ENCODE peak calls at places on chromosomes 13 and 19, in ten cellular contexts. L is PC-9, S is esophagus muscularis mucosa, K is pancreas, H is fibroblast of the aortic adventitia, E is ascending aorta, G is left lung, W is endodermal cell, F is colonic mucosa, B is lower leg skin. O is an unnamed sample.

GRCh38 chr13:110312669-110313031 is 5.6 kb downstream of the COL4A2 start:
- DNase-seq in L (peak), S (no peak), K (no peak), H (peak), E (peak), G (no peak), W (peak), F (no peak), B (no peak), O (no peak)

GRCh38 chr13:97809576-97809975 is 143.9 kb upstream of the IPO5 start:
- DNase-seq in L (no peak), S (no peak), K (no peak), H (peak), E (no peak), G (no peak), W (no peak), F (no peak), B (no peak), O (peak)

GRCh38 chr13:94710081-94710809 is 2.1 kb downstream of the SOX21 start:
- DNase-seq in L (no peak), S (peak), K (no peak), H (no peak), E (no peak), G (no peak), W (no peak), F (no peak), B (no peak), O (no peak)

GRCh38 chr19:13692096-13692495 is 72.2 kb upstream of the MRI1 start:
- DNase-seq in L (no peak), S (no peak), K (no peak), H (peak), E (peak), G (no peak), W (no peak), F (no peak), B (no peak), O (peak)

GRCh38 chr13:26386026-26386425 is 132.1 kb downstream of the CDK8 start:
- DNase-seq in L (peak), S (no peak), K (no peak), H (no peak), E (no peak), G (no peak), W (no peak), F (no peak), B (no peak), O (no peak)

GRCh38 chr13:46119883-46120614 is 15.2 kb upstream of the CPB2 start:
- DNase-seq in L (peak), S (no peak), K (peak), H (peak), E (no peak), G (peak), W (peak), F (no peak), B (no peak), O (peak)

GRCh38 chr13:111203742-111204386 is 88.8 kb downstream of the ARHGEF7 start:
- DNase-seq in L (no peak), S (no peak), K (no peak), H (no peak), E (peak), G (no peak), W (no peak), F (no peak), B (no peak), O (no peak)

GRCh38 chr19:1766800-1767352 is 13.6 kb downstream of the ONECUT3 start:
- DNase-seq in L (no peak), S (no peak), K (no peak), H (no peak), E (no peak), G (no peak), W (no peak), F (no peak), B (no peak), O (no peak)

GRCh38 chr13:41649659-41650058 is 192.3 kb downstream of the RGCC start:
- DNase-seq in L (no peak), S (no peak), K (no peak), H (peak), E (no peak), G (no peak), W (peak), F (no peak), B (no peak), O (no peak)

GRCh38 chr13:42745655-42746054 is 35.7 kb upstream of the FAM216B start:
- DNase-seq in L (no peak), S (no peak), K (no peak), H (no peak), E (no peak), G (no peak), W (no peak), F (no peak), B (no peak), O (no peak)

GRCh38 chr19:42407085-42407815 is 17.2 kb upstream of the CNFN start:
- DNase-seq in L (no peak), S (no peak), K (no peak), H (no peak), E (no peak), G (no peak), W (no peak), F (no peak), B (no peak), O (no peak)

GRCh38 chr13:39783051-39783450 is 127.6 kb downstream of the COG6 start:
- DNase-seq in L (peak), S (no peak), K (no peak), H (peak), E (no peak), G (no peak), W (no peak), F (no peak), B (no peak), O (no peak)
- TF ChIP-seq CTCF in L (peak), S (peak), K (no peak), H (no peak), E (no peak), G (no peak), W (no peak), F (no peak), B (no peak), O (no peak)

GRCh38 chr19:7888145-7888825 is at the start of gene LRRC8E:
- DNase-seq in L (peak), S (no peak), K (peak), H (peak), E (no peak), G (peak), W (peak), F (peak), B (no peak), O (peak)

GRCh38 chr19:7883796-7884570 is 4.3 kb upstream of the LRRC8E start:
- DNase-seq in L (peak), S (no peak), K (no peak), H (peak), E (no peak), G (no peak), W (no peak), F (no peak), B (no peak), O (no peak)

GRCh38 chr19:7885818-7886217 is 2.5 kb upstream of the LRRC8E start:
- DNase-seq in L (no peak), S (no peak), K (no peak), H (no peak), E (no peak), G (no peak), W (no peak), F (no peak), B (no peak), O (no peak)

GRCh38 chr19:7887408-7888144 is 734 bp upstream of the LRRC8E start:
- DNase-seq in L (no peak), S (no peak), K (peak), H (no peak), E (no peak), G (no peak), W (no peak), F (no peak), B (no peak), O (no peak)

GRCh38 chr19:7888826-7889217 is 512 bp downstream of the LRRC8E start:
- DNase-seq in L (no peak), S (no peak), K (peak), H (no peak), E (no peak), G (no peak), W (no peak), F (no peak), B (no peak), O (no peak)
- H3K4me3 ChIP-seq in L (peak), S (peak), K (peak), H (peak), E (peak), G (peak), W (peak), F (peak), B (peak), O (peak)

GRCh38 chr19:15555759-15556633 is 47.7 kb downstream of the CYP4F22 start:
- DNase-seq in L (peak), S (peak), K (peak), H (peak), E (peak), G (peak), W (peak), F (peak), B (peak), O (peak)

GRCh38 chr19:15562145-15562544 is 52.9 kb upstream of the CYP4F8 start:
- DNase-seq in L (no peak), S (no peak), K (no peak), H (no peak), E (no peak), G (no peak), W (peak), F (no peak), B (no peak), O (no peak)

GRCh38 chr19:15557223-15557622 is 48.9 kb downstream of the CYP4F22 start:
- DNase-seq in L (no peak), S (no peak), K (no peak), H (no peak), E (no peak), G (no peak), W (no peak), F (no peak), B (no peak), O (no peak)

GRCh38 chr19:15551183-15552004 is 43.1 kb downstream of the CYP4F22 start:
- DNase-seq in L (peak), S (no peak), K (peak), H (peak), E (peak), G (no peak), W (peak), F (peak), B (no peak), O (no peak)

GRCh38 chr19:15556634-15557181 is 48.4 kb downstream of the CYP4F22 start:
- DNase-seq in L (no peak), S (no peak), K (no peak), H (no peak), E (no peak), G (peak), W (no peak), F (no peak), B (no peak), O (no peak)
- TF ChIP-seq CTCF in L (no peak), S (no peak), K (no peak), H (no peak), E (no peak), G (no peak), W (no peak), F (no peak), B (no peak), O (no peak)

DNA sequence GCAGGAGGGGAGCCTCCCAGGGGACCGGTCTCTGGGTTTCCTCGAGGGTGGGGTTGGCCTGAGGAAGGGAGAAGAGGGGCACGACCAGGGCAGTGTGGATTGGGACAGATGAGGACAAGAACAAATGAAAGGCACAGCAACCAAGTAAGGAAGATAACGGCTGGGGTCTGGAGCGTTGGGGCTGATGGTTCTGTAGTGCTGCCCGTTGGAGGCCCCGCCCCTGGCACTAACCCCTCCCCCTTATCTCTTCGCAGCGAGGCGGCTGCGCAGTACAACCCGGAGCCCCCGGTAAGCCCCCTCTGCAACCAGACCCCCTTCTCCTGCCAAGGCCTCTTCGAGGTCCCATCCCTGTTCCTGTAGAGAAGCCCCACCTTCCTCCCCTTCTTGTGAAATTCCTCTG is 2.2 kb downstream of the CAPNS1 start:
- DNase-seq in L (no peak), S (no peak), K (no peak), H (no peak), E (no peak), G (no peak), W (no peak), F (no peak), B (no peak), O (no peak)
- H3K4me3 ChIP-seq in L (no peak), S (no peak), K (no peak), H (no peak), E (peak), G (no peak), W (peak), F (no peak), B (no peak), O (no peak)

O was measured in astrocyte of the cerebellum.